ENCODE peak calls at places on chromosomes 3 and 15, in ten cellular contexts. N is right cardiac atrium; R is psoas muscle; M is endodermal cell; D is uterus; A is ovary; Y is effector memory CD4-positive, alpha-beta T cell; S is naive thymus-derived CD4-positive, alpha-beta T cell; P is neuronal stem cell; Q is IMR-90. H is an unnamed sample.

GRCh38 chr15:86538141-86538540 is 458.5 kb downstream of the AGBL1 start:
- DNase-seq in N (no peak), R (no peak), M (no peak), D (no peak), A (no peak), Y (no peak), S (no peak), P (no peak), Q (no peak), H (no peak)

GRCh38 chr3:196080997-196081833 is 675 bp downstream of the TFRC start:
- DNase-seq in N (peak), R (peak), M (peak), D (peak), A (peak), Y (peak), S (peak), P (peak), Q (peak), H (peak)

GRCh38 chr15:52480990-52481389 is 47.7 kb downstream of the MYO5A start:
- DNase-seq in N (no peak), R (no peak), M (no peak), D (no peak), A (no peak), Y (no peak), S (no peak), P (no peak), Q (no peak), H (no peak)

GRCh38 chr3:38542401-38543298 is 46.5 kb downstream of the EXOG start:
- DNase-seq in N (no peak), R (peak), M (no peak), D (no peak), A (no peak), Y (no peak), S (no peak), P (no peak), Q (peak), H (no peak)

GRCh38 chr15:69265347-69265955 is 33.3 kb upstream of the PAQR5 start:
- DNase-seq in N (no peak), R (no peak), M (no peak), D (no peak), A (no peak), Y (no peak), S (no peak), P (no peak), Q (peak), H (no peak)

GRCh38 chr3:31079691-31080090 is 185.2 kb upstream of the GADL1 start:
- DNase-seq in N (no peak), R (no peak), M (no peak), D (no peak), A (no peak), Y (no peak), S (no peak), P (no peak), Q (peak), H (no peak)

GRCh38 chr15:51114437-51115119 is 19.9 kb upstream of the TNFAIP8L3 start:
- DNase-seq in N (no peak), R (no peak), M (no peak), D (no peak), A (no peak), Y (no peak), S (no peak), P (no peak), Q (no peak), H (peak)

GRCh38 chr15:88690331-88690730 is 51.5 kb downstream of the ISG20 start:
- DNase-seq in N (no peak), R (no peak), M (no peak), D (no peak), A (no peak), Y (no peak), S (no peak), P (no peak), Q (no peak), H (no peak)

GRCh38 chr3:37753428-37753827 is 108.3 kb upstream of the CTDSPL start:
- DNase-seq in N (no peak), R (no peak), M (no peak), D (no peak), A (no peak), Y (no peak), S (no peak), P (no peak), Q (no peak), H (no peak)

GRCh38 chr3:139448104-139448503 is 28.2 kb downstream of the RBP2 start:
- DNase-seq in N (peak), R (no peak), M (no peak), D (no peak), A (no peak), Y (no peak), S (no peak), P (no peak), Q (no peak), H (no peak)

GRCh38 chr15:77266708-77267387 is 153.1 kb downstream of the PEAK1 start:
- DNase-seq in N (no peak), R (no peak), M (peak), D (no peak), A (no peak), Y (no peak), S (no peak), P (no peak), Q (peak), H (no peak)

GRCh38 chr3:195162033-195162669 is 108.8 kb downstream of the XXYLT1 start:
- DNase-seq in N (no peak), R (no peak), M (no peak), D (peak), A (peak), Y (no peak), S (no peak), P (no peak), Q (no peak), H (no peak)

GRCh38 chr15:40379853-40380252 is 2.7 kb upstream of the KNSTRN start:
- DNase-seq in N (peak), R (peak), M (no peak), D (peak), A (no peak), Y (no peak), S (no peak), P (no peak), Q (peak), H (peak)

DNA sequence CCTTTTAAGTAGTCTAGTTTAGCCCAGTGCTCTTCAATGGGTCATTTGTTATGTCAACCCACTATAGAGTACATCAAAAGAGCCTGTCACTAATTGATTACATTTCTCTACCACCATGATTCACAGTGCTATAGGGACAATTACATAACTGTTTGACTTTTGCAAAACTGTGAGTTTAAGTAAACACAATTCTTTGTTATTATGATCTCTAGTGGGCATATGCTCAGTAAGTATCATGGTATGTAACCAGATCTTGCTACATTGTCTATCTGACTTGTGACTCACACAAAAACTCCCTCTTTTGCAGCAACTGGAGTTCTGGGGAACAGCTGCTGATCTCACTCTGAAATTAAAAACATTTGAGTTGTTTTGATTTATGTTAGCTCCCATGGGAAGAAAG is 470.6 kb downstream of the ROBO1 start:
- DNase-seq in N (no peak), R (no peak), M (no peak), D (no peak), A (no peak), Y (no peak), S (no peak), P (no peak), Q (peak), H (no peak)
- H3K27ac ChIP-seq in N (no peak), R (no peak), M (peak), D (no peak), A (no peak), Y (no peak), S (no peak), P (no peak), Q (no peak), H (no peak)

GRCh38 chr3:71579934-71580318 is 3.6 kb downstream of the FOXP1 start:
- DNase-seq in N (no peak), R (no peak), M (no peak), D (peak), A (no peak), Y (no peak), S (no peak), P (no peak), Q (peak), H (no peak)
- H3K27ac ChIP-seq in N (peak), R (peak), M (no peak), D (peak), A (peak), Y (no peak), S (peak), P (no peak), Q (peak), H (peak)

DNA sequence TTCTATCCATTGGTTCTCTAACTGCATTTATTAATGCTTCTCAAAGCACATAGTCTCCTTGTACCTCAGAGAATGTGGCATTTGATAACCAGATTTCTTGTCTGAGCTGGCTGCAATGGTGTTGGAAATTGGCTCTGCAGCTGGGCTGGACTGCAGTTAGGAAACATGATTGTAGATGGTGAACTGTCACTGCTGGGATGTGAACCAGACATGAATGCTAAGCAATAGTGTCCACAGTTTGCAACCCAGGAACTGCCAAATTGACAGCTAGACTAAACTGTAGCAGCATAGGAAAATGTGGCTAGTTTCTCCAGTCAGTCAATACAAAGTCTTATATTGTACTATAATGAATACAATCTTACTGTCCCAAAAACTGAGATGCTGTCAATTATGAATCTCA is 656.6 kb upstream of the GOLIM4 start:
- DNase-seq in N (no peak), R (no peak), M (no peak), D (no peak), A (no peak), Y (no peak), S (no peak), P (no peak), Q (no peak), H (no peak)
- H3K27ac ChIP-seq in N (no peak), R (no peak), M (peak), D (no peak), A (no peak), Y (no peak), S (no peak), P (no peak), Q (no peak), H (no peak)

GRCh38 chr3:131348911-131349310 is 32.7 kb upstream of the NUDT16 start:
- DNase-seq in N (no peak), R (no peak), M (no peak), D (no peak), A (no peak), Y (no peak), S (no peak), P (no peak), Q (no peak), H (no peak)

GRCh38 chr3:131349946-131350347 is 31.6 kb upstream of the NUDT16 start:
- DNase-seq in N (no peak), R (peak), M (no peak), D (no peak), A (peak), Y (no peak), S (no peak), P (no peak), Q (peak), H (no peak)

GRCh38 chr3:131350506-131350905 is 31.1 kb upstream of the NUDT16 start:
- DNase-seq in N (no peak), R (no peak), M (no peak), D (no peak), A (no peak), Y (no peak), S (no peak), P (no peak), Q (peak), H (no peak)

GRCh38 chr3:131353016-131353877 is 28.3 kb upstream of the NUDT16 start:
- DNase-seq in N (no peak), R (no peak), M (no peak), D (no peak), A (no peak), Y (no peak), S (no peak), P (no peak), Q (no peak), H (no peak)

GRCh38 chr3:131349454-131349853 is 32.1 kb upstream of the NUDT16 start:
- DNase-seq in N (no peak), R (no peak), M (no peak), D (no peak), A (no peak), Y (no peak), S (no peak), P (no peak), Q (no peak), H (no peak)
- H3K27ac ChIP-seq in N (no peak), R (no peak), M (no peak), D (no peak), A (no peak), Y (no peak), S (no peak), P (no peak), Q (no peak), H (no peak)

GRCh38 chr15:74643368-74644204 is 27.9 kb downstream of the CLK3 start:
- DNase-seq in N (no peak), R (no peak), M (no peak), D (no peak), A (no peak), Y (no peak), S (no peak), P (no peak), Q (no peak), H (no peak)

GRCh38 chr15:74635228-74635627 is 19.6 kb downstream of the CLK3 start:
- DNase-seq in N (peak), R (peak), M (peak), D (no peak), A (no peak), Y (peak), S (peak), P (peak), Q (peak), H (no peak)

GRCh38 chr15:74642724-74643367 is 27.2 kb downstream of the CLK3 start:
- DNase-seq in N (no peak), R (no peak), M (peak), D (no peak), A (no peak), Y (no peak), S (no peak), P (no peak), Q (peak), H (no peak)

GRCh38 chr15:74642328-74642723 is 26.7 kb downstream of the CLK3 start:
- DNase-seq in N (no peak), R (no peak), M (no peak), D (no peak), A (no peak), Y (no peak), S (no peak), P (no peak), Q (no peak), H (no peak)

DNA sequence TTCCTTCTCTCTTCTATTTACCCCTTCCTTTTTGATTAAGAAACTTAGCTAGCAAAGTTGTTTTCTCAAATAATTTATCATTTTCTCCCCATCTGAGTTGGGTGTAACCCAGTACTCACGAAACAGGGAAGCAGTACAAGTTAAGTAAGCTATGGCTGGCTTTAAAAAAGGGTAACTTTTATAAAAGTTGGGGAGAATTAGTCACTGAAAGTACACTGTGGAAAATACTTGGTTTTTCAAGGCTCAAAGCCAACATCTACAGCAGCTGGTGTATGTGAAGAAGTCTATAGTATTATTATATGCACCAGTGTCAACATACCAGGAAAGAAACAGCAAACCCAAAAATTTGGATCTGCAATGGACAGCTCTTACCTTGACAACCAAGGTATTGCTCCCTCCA is 25.5 kb downstream of the CLK3 start:
- DNase-seq in N (no peak), R (no peak), M (no peak), D (no peak), A (no peak), Y (no peak), S (no peak), P (no peak), Q (no peak), H (no peak)
- H3K27ac ChIP-seq in N (no peak), R (no peak), M (no peak), D (no peak), A (no peak), Y (no peak), S (no peak), P (no peak), Q (no peak), H (no peak)

DNA sequence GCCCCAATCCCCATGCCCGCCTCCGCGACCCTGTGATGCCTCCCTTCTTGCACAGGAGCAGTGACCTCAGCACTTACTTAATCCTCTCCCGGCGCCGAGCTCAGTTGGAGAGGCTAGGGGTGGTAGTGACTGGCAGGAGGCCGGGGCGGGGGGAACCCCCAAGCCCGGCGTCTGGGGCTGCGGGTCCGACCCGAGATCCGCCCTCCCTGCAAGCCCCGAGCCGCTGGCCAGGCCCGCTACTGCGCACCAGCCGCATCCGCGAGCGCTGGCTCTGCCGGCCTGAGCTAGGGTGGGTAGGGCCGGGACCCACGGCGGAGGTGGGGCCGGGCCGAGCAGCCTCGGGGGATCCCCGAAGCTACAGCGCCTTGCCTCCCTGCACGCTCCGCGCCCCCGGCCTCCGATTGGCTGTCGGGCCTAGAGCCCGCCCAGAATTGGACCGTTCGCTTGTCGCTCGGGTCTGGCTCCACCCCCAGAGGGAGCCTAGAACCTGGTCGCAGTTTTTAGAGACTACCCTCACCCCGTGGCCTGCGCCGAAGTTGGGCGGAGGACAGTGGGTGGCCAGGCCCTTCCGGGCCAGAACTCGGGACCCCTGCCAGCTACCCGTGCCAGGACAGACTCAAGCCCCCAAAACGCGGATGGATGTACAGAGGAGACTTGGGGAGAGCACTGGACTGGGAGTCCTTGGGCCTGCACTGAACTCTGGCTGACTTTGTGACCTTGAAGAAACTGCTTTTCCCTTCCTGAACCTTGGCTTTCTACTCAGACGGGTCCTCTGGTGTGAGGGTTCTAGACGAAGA is at the start of gene C3orf18:
- DNase-seq in N (peak), R (peak), M (peak), D (peak), A (peak), Y (peak), S (peak), P (peak), Q (peak), H (peak)
- H3K27ac ChIP-seq in N (peak), R (peak), M (no peak), D (peak), A (peak), Y (peak), S (peak), P (no peak), Q (peak), H (peak)

DNA sequence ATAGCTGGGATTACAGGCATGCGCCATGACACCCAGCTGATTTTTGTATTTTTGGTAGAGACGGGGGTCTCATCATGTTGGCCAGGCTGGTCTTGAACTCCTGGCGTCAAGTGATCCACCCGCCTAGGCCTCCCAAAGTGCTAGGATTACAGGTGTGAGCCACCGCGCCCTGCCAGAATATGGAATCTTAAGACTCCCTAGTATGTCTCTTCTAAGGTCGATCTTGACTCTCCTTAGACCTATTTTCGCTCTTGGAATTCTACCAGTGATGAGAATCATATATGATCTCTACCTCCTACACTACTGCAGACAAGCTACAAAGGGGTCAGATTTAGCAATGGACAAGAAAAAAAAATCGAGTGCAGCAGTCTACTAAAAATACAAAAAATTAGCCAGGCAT is 19.3 kb upstream of the EOGT start:
- DNase-seq in N (no peak), R (no peak), M (no peak), D (no peak), A (no peak), Y (no peak), S (no peak), P (no peak), Q (no peak), H (no peak)
- H3K27ac ChIP-seq in N (no peak), R (no peak), M (no peak), D (no peak), A (no peak), Y (no peak), S (no peak), P (no peak), Q (no peak), H (no peak)